ENCODE peak calls at places on chromosomes 16 and 17, in five cellular contexts. Y is AG08396, R is GM03348, O is nucleus accumbens, C is right lobe of liver. X is an unnamed sample.

GRCh38 chr17:66337866-66338472 is 35.6 kb downstream of the PRKCA start:
- DNase-seq in Y (no peak), C (no peak), R (no peak), O (no peak), X (no peak)

GRCh38 chr17:2111691-2112090 is 56.8 kb downstream of the HIC1 start:
- DNase-seq in Y (no peak), R (no peak), O (no peak), C (no peak), X (peak)

GRCh38 chr16:52545544-52546262 is 1.2 kb downstream of the TOX3 start:
- DNase-seq in O (no peak), R (no peak), Y (no peak), C (no peak), X (peak)

GRCh38 chr16:22380529-22380928 is 6.1 kb upstream of the CDR2 start:
- DNase-seq in R (no peak), Y (no peak), O (no peak), C (no peak), X (no peak)

GRCh38 chr17:61127960-61128359 is 271.7 kb upstream of the TBX2 start:
- DNase-seq in C (no peak), R (peak), O (no peak), Y (peak), X (no peak)

GRCh38 chr17:16415031-16415924 is at the start of gene TRPV2:
- DNase-seq in O (no peak), C (no peak), R (peak), Y (no peak), X (peak)

GRCh38 chr17:17572010-17572785 is 19.3 kb downstream of the PEMT start:
- DNase-seq in R (no peak), Y (no peak), C (peak), O (no peak), X (no peak)

GRCh38 chr16:22664132-22664531 is 149.8 kb upstream of the HS3ST2 start:
- DNase-seq in C (no peak), R (no peak), Y (no peak), O (no peak), X (no peak)

GRCh38 chr16:87085441-87085840 is 231.8 kb downstream of the C16orf95 start:
- DNase-seq in O (no peak), R (no peak), Y (no peak), C (no peak), X (no peak)

GRCh38 chr17:50923611-50924010 is 57.5 kb upstream of the TOB1 start:
- DNase-seq in Y (no peak), O (no peak), C (peak), R (no peak), X (no peak)

GRCh38 chr17:54177606-54178308 is 355.0 kb downstream of the KIF2B start:
- DNase-seq in C (no peak), R (no peak), Y (no peak), O (no peak), X (no peak)

GRCh38 chr17:204427-205175 is 23.2 kb upstream of the DOC2B start:
- DNase-seq in C (no peak), O (no peak), Y (no peak), R (no peak), X (no peak)

GRCh38 chr17:39229274-39229913 is 3.6 kb upstream of the STAC2 start:
- DNase-seq in O (no peak), C (no peak), R (peak), Y (no peak), X (no peak)

GRCh38 chr16:54402270-54402669 is 115.7 kb upstream of the IRX3 start:
- DNase-seq in C (no peak), R (peak), Y (peak), O (no peak), X (no peak)

GRCh38 chr17:34645636-34646035 is 66.3 kb downstream of the TMEM132E start:
- DNase-seq in Y (no peak), R (no peak), C (no peak), O (no peak), X (peak)

GRCh38 chr17:82848022-82848592 is 8.3 kb upstream of the ZNF750 start:
- DNase-seq in Y (peak), O (no peak), R (no peak), C (no peak), X (peak)

GRCh38 chr17:64187093-64187895 is 57.4 kb upstream of the ERN1 start:
- DNase-seq in C (peak), O (no peak), Y (no peak), R (no peak), X (peak)

GRCh38 chr16:11165349-11165748 is 90.7 kb downstream of the SOCS1 start:
- DNase-seq in C (no peak), R (no peak), O (no peak), Y (no peak), X (no peak)

GRCh38 chr16:2586241-2586640 is 48.4 kb downstream of the PDPK1 start:
- DNase-seq in C (no peak), Y (no peak), O (no peak), R (no peak), X (no peak)

GRCh38 chr16:86547286-86547685 is 7.7 kb downstream of the MTHFSD start:
- DNase-seq in C (no peak), O (no peak), Y (no peak), R (no peak), X (no peak)

GRCh38 chr17:77371117-77371887 is 230.5 kb downstream of the SEC14L1 start:
- DNase-seq in C (no peak), R (peak), O (no peak), Y (peak), X (no peak)

GRCh38 chr17:67180275-67180674 is 64.7 kb downstream of the HELZ start:
- DNase-seq in Y (no peak), R (no peak), C (no peak), O (no peak), X (peak)

GRCh38 chr17:58006563-58006923 is 503 bp downstream of the SRSF1 start:
- DNase-seq in Y (peak), O (peak), R (peak), C (peak), X (peak)

GRCh38 chr17:39404542-39405378 is 3.3 kb upstream of the FBXL20 start:
- DNase-seq in Y (peak), C (no peak), R (peak), O (no peak), X (no peak)

GRCh38 chr16:82638095-82638798 is 11.5 kb downstream of the CDH13 start:
- DNase-seq in Y (no peak), C (no peak), R (peak), O (no peak), X (no peak)

GRCh38 chr17:72119963-72120877 is 600 bp upstream of the SOX9 start:
- DNase-seq in R (peak), Y (peak), O (peak), C (peak), X (peak)

GRCh38 chr17:50211249-50212120 is 10.1 kb upstream of the COL1A1 start:
- DNase-seq in R (peak), C (no peak), O (no peak), Y (no peak), X (no peak)

GRCh38 chr16:28264656-28265055 is 27.7 kb upstream of the SBK1 start:
- DNase-seq in Y (no peak), O (no peak), C (no peak), R (peak), X (peak)

GRCh38 chr17:49450735-49451134 is 36.1 kb upstream of the PHB1 start:
- DNase-seq in C (no peak), Y (no peak), R (peak), O (no peak), X (no peak)

GRCh38 chr17:28735242-28735722 is 6.7 kb downstream of the NEK8 start:
- DNase-seq in C (no peak), R (no peak), O (no peak), Y (peak), X (no peak)

GRCh38 chr16:9567674-9568073 is 476.2 kb downstream of the HAPSTR1 start:
- DNase-seq in O (no peak), Y (no peak), C (no peak), R (no peak), X (peak)

X was measured in hepatocyte.